ENCODE peak calls at places on chromosomes 5 and 9, in eight cellular contexts. K, L, D, S, Y, X, A and J are unnamed samples.

GRCh38 chr9:133684461-133685361 is 48.5 kb downstream of the DBH start:
- DNase-seq in S (no peak), D (no peak), K (no peak), A (no peak), X (no peak), L (no peak), Y (peak; percentile 84), J (no peak)

GRCh38 chr5:174688441-174689354 is 35.7 kb upstream of the MSX2 start:
- DNase-seq in X (no peak), A (no peak), S (no peak), L (peak; percentile 68), K (no peak), D (no peak), Y (no peak), J (no peak)

GRCh38 chr5:38497946-38498345 is 58.5 kb downstream of the LIFR start:
- DNase-seq in S (peak; percentile 35), D (no peak), A (no peak), X (peak; percentile 44), Y (no peak), L (peak; percentile 15), K (no peak), J (no peak)

GRCh38 chr5:74971947-74972460 is 80.4 kb downstream of the GCNT4 start:
- DNase-seq in L (no peak), Y (no peak), D (no peak), X (no peak), A (no peak), K (no peak), S (no peak), J (no peak)

GRCh38 chr5:66361070-66361469 is 217.0 kb downstream of the SREK1 start:
- DNase-seq in K (no peak), L (no peak), X (no peak), Y (no peak), A (no peak), S (no peak), D (no peak), J (no peak)

GRCh38 chr5:149298163-149298562 is 26.5 kb downstream of the AFAP1L1 start:
- DNase-seq in S (no peak), K (no peak), L (no peak), Y (no peak), X (no peak), A (no peak), D (no peak), J (no peak)

GRCh38 chr9:114029311-114030170 is 48.6 kb downstream of the AMBP start:
- DNase-seq in X (no peak), S (no peak), Y (no peak), K (no peak), A (no peak), D (no peak), L (no peak), J (peak; percentile 4)

GRCh38 chr5:78907255-78907886 is 77.7 kb downstream of the ARSB start:
- DNase-seq in K (no peak), A (no peak), Y (no peak), L (no peak), D (no peak), X (peak; percentile 96), S (peak; percentile 96), J (no peak)

GRCh38 chr9:35728041-35728971 is 3.7 kb downstream of the TLN1 start:
- DNase-seq in A (no peak), L (peak; percentile 92), S (peak; percentile 87), Y (peak; percentile 15), X (peak; percentile 94), D (no peak), K (peak; percentile 14), J (no peak)

GRCh38 chr5:132094393-132095076 is 20.9 kb downstream of the CSF2 start:
- DNase-seq in S (peak; percentile 95), A (no peak), Y (no peak), K (no peak), D (peak; percentile 69), L (no peak), X (peak; percentile 88), J (no peak)

GRCh38 chr9:99732715-99733114 is 89.0 kb upstream of the NR4A3 start:
- DNase-seq in X (peak; percentile 8), L (no peak), K (no peak), S (peak; percentile 64), Y (no peak), D (no peak), A (no peak), J (no peak)

GRCh38 chr9:69066955-69067354 is 31.4 kb downstream of the FXN start:
- DNase-seq in S (no peak), L (peak; percentile 83), D (no peak), Y (no peak), K (no peak), A (no peak), X (no peak), J (no peak)

GRCh38 chr5:111227226-111227782 is 3.1 kb downstream of the CAMK4 start:
- DNase-seq in A (no peak), S (no peak), Y (no peak), X (no peak), D (no peak), K (no peak), L (no peak), J (no peak)

GRCh38 chr5:178576591-178577351 is 13.4 kb downstream of the COL23A1 start:
- DNase-seq in X (no peak), S (no peak), L (peak; percentile 68), K (no peak), Y (no peak), D (no peak), A (no peak), J (no peak)

GRCh38 chr9:133467101-133467500 is 7.3 kb downstream of the CACFD1 start:
- DNase-seq in K (no peak), Y (no peak), L (peak; percentile 62), A (no peak), S (no peak), D (no peak), X (no peak), J (no peak)